ENCODE peak calls at places on chromosome 13, in four cellular contexts. I is thoracic aorta; U is breast epithelium; S is effector memory CD4-positive, alpha-beta T cell. C is an unnamed sample. For H3K9me3, the result is how much of the 10 kb centered on the place peaks cover.

GRCh38 chr13:24610956-24611355 is 69.3 kb upstream of the ATP12A start:
- DNase-seq in U (no peak), I (no peak), S (no peak), C (no peak)

GRCh38 chr13:108963846-108964600 is 334.6 kb downstream of the MYO16 start:
- DNase-seq in S (no peak), I (no peak), U (no peak), C (no peak)

GRCh38 chr13:39273953-39274352 is 235.7 kb downstream of the NHLRC3 start:
- DNase-seq in I (no peak), S (no peak), U (no peak), C (no peak)

GRCh38 chr13:113981201-113981605 is 7.3 kb upstream of the C13orf46 start:
- DNase-seq in I (peak), U (peak), S (no peak), C (no peak)

GRCh38 chr13:30381049-30381448 is 41.2 kb upstream of the UBE2L5 start:
- DNase-seq in I (no peak), U (no peak), S (no peak), C (no peak)

GRCh38 chr13:42740753-42741152 is 40.6 kb upstream of the FAM216B start:
- DNase-seq in I (no peak), U (no peak), S (no peak), C (no peak)

GRCh38 chr13:30667014-30667413 is 49.3 kb downstream of the USPL1 start:
- DNase-seq in S (no peak), U (no peak), I (no peak), C (no peak)

GRCh38 chr13:23842406-23842805 is 46.8 kb downstream of the MIPEP start:
- DNase-seq in S (no peak), U (no peak), I (no peak), C (no peak)

GRCh38 chr13:114285166-114285808 is 3.9 kb downstream of the UPF3A start:
- DNase-seq in I (no peak), U (no peak), S (no peak), C (no peak)

GRCh38 chr13:45966715-45967114 is 85.8 kb downstream of the ZC3H13 start:
- DNase-seq in S (no peak), I (no peak), U (no peak), C (no peak)

GRCh38 chr13:28531195-28531955 is 36.4 kb upstream of the FLT1 start:
- DNase-seq in I (no peak), S (no peak), U (no peak), C (no peak)

GRCh38 chr13:75802161-75802560 is 166.0 kb downstream of the LMO7 start:
- DNase-seq in I (no peak), S (no peak), U (no peak), C (no peak)

GRCh38 chr13:105960326-105960725 is 575.1 kb downstream of the EFNB2 start:
- DNase-seq in S (no peak), U (no peak), I (no peak), C (no peak)

GRCh38 chr13:26508885-26509284 is 48.6 kb upstream of the WASF3 start:
- DNase-seq in I (no peak), S (no peak), U (no peak), C (no peak)

GRCh38 chr13:40273173-40274000 is 393.1 kb downstream of the FOXO1 start:
- DNase-seq in I (no peak), S (no peak), U (peak), C (no peak)

GRCh38 chr13:36038785-36039415 is 92.3 kb downstream of the DCLK1 start:
- DNase-seq in I (no peak), S (no peak), U (no peak), C (no peak)

GRCh38 chr13:38944219-38944618 is 46.4 kb downstream of the STOML3 start:
- DNase-seq in S (no peak), U (no peak), I (no peak), C (no peak)

GRCh38 chr13:41562541-41563178 is 105.3 kb downstream of the RGCC start:
- DNase-seq in U (no peak), I (no peak), S (no peak), C (no peak)

GRCh38 chr13:106532111-106532929 is 3.1 kb downstream of the EFNB2 start:
- DNase-seq in I (no peak), U (no peak), S (no peak), C (no peak)

GRCh38 chr13:106520205-106521004 is 15.1 kb downstream of the EFNB2 start:
- DNase-seq in U (no peak), S (no peak), I (no peak), C (no peak)

GRCh38 chr13:37173214-37173613 is 67.8 kb upstream of the CSNK1A1L start:
- DNase-seq in S (no peak), I (no peak), U (no peak), C (no peak)

GRCh38 chr13:107847406-107847805 is 367.9 kb downstream of the LIG4 start:
- DNase-seq in U (no peak), I (no peak), S (no peak), C (no peak)

GRCh38 chr13:26881154-26881553 is 120.6 kb upstream of the GPR12 start:
- DNase-seq in U (peak), S (no peak), I (no peak), C (no peak)

GRCh38 chr13:46600943-46601311 is 48.0 kb downstream of the LRCH1 start:
- DNase-seq in U (no peak), S (no peak), I (no peak), C (no peak)

GRCh38 chr13:113609616-113610015 is 25.1 kb downstream of the TFDP1 start:
- DNase-seq in S (no peak), U (no peak), I (no peak), C (no peak)

GRCh38 chr13:100721885-100722512 is 47.4 kb upstream of the TMTC4 start:
- DNase-seq in U (no peak), S (peak), I (no peak), C (no peak)

DNA sequence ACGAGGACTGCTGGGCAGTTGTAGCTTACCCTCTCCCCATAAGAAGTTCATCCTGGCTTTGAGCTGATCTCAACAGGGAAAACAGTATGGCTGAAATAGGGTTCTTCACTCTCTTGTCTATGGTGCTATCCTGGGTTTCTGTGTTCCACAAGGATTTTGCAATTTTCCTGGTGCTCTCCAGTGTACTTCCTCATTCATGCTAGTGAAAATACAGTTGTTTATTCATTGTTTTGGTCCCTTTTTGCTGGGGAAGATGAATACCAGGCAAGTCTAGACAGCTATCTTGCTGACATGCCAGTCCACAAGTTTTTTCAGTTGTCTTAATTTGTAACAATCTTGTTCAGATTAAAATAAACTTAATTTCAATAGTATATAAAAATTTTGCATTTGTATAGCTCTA is 306.5 kb downstream of the DLEU7 start:
- DNase-seq in S (no peak), U (no peak), I (no peak), C (no peak)
- H3K9me3 ChIP-seq in S (under half), U (under half), I (under half), C (under half)

DNA sequence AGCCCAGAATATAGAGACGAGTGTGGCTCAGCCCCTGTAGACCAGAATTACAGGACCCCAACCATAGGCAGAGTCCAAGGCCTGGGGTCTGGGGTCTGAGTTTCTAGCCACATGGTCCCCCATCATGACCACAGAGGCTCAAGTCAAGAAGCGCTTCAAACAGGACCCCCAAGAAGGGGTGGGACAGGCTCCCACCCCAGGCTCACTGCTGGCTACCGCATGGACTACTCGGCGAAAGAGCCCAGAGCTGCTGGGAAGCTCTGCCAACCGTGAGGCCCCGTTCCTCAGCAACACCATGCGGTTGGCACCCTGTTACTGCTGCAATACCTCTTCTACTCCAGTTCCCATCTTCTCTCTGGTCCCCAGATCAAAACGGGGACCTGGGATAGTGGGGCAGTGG is 254.8 kb downstream of the TEX29 start:
- DNase-seq in I (no peak), U (no peak), S (no peak), C (no peak)
- H3K9me3 ChIP-seq in I (under half), U (under half), S (under half), C (under half)

DNA sequence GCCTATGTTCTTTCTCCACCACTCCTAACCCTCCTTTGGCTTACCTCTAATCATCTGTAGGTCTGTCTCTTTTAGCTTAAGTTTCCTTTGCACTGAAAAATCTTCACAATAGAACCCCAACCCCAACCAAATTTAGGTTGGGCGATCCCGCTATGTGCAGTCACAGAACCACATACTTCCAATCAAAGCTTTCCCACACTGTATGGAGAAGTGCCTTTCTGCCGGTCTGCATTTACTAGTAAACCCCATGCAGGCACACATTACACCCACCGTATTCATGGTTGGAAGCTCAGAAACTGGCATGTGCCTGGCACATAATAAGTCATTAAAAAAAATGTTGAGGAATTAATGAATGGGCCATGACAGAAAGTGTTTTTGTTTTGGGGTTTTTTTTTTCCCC is 158.4 kb downstream of the KLF12 start:
- DNase-seq in S (no peak), U (no peak), I (no peak), C (no peak)
- H3K9me3 ChIP-seq in S (under half), U (under half), I (under half), C (under half)

GRCh38 chr13:49874430-49874829 is 61.7 kb downstream of the SPRYD7 start:
- DNase-seq in I (no peak), U (no peak), S (no peak), C (no peak)
- H3K9me3 ChIP-seq in I (under half), U (under half), S (under half), C (under half)

DNA sequence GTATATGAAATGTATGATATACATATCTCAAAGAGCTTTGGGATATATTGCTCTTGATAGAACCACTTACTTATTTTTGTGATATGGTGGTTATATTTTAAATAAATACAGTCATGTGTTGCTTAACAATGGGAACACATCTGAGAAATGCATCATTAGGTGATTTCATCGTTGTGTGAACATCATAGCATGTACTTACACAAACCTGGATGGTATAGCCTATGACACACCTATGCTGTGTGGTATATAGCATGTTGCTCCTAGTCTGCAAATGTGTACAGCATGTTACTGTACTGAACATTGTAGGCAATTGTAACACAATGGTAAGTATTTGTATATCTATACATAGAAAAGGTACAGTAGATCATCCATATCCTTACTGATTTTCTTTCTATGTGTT is 7.7 kb downstream of the RB1 start:
- DNase-seq in I (no peak), U (no peak), S (no peak), C (no peak)
- H3K9me3 ChIP-seq in I (under half), U (under half), S (under half), C (under half)

GRCh38 chr13:54206601-54207000 is 1178.0 kb downstream of the OLFM4 start:
- DNase-seq in U (no peak), S (no peak), I (no peak), C (no peak)
- H3K9me3 ChIP-seq in U (under half), S (under half), I (under half), C (under half)

DNA sequence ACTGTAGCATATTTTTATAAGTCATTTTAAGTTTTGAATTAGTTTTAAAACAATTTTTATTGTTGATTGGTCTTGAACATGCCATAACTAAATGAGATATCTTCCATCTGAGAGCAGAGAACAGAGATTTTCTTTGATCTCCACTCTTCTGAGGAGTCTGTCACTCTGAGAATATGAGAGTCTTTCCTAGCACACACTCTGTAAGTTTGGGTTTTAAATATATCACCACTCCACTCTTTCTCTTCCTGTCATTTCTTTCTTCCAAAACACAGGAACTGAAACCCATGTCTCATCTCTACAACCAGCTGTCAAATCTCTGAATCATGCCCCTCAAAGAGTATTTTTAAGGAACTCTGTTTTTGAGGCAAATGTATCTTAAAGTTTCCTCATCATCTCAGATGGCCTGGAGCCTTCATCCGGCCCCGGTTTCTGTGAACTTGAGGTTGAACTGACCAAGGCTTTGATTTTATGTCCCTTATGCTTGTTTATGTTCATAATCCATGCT is 698.2 kb upstream of the SGCG start:
- DNase-seq in U (no peak), S (no peak), I (no peak), C (no peak)
- H3K9me3 ChIP-seq in U (under half), S (under half), I (under half), C (under half)

GRCh38 chr13:111909501-111909900 is 157.4 kb upstream of the SOX1 start:
- DNase-seq in S (no peak), I (no peak), U (peak), C (no peak)

GRCh38 chr13:111911141-111911720 is 155.7 kb upstream of the SOX1 start:
- DNase-seq in I (no peak), U (peak), S (no peak), C (no peak)

GRCh38 chr13:111908391-111908790 is 158.6 kb upstream of the SOX1 start:
- DNase-seq in U (peak), I (no peak), S (no peak), C (no peak)

GRCh38 chr13:111908981-111909380 is 158.0 kb upstream of the SOX1 start:
- DNase-seq in U (no peak), I (no peak), S (no peak), C (no peak)

DNA sequence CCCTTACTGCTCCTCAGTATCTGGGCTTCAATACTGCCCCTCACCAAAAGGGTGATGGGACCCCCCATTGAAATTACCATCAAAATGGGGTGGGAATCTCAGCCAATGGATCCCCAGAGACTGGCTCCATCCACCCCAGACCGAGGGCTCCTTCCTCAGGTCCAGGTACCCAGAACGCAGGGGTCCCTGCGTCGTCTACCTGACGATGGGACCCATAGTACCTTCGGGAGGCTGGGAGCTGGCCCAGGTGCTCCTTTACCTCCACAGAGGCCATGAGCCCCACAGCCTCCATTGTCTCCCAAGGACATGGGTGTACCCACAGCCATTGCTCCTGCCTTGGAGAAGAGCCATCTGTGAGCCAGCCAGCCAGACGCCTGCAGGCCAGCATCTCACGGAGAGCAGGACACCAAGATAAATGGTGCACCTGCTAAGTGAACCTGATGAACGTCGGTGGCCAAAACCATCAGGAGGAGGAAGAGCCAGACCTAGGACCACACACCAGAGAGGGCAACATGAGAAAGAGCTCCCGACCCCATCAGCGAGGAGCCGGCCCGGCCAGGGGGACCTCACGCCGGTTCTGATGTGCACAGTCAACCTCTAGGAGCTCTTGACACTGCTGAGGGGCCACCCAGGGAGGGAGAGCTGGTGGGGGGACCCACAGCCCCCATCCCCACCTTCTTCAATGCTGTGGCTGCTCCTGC is 156.8 kb upstream of the SOX1 start:
- DNase-seq in S (no peak), I (no peak), U (no peak), C (no peak)
- H3K9me3 ChIP-seq in S (under half), I (under half), U (under half), C (under half)

GRCh38 chr13:93007928-93008327 is 218.7 kb upstream of the GPC6 start:
- DNase-seq in I (no peak), U (no peak), S (no peak), C (no peak)
- H3K9me3 ChIP-seq in I (under half), U (under half), S (under half), C (under half)

C was measured in T-helper 17 cell.